ENCODE peak calls at places on chromosomes 5 and 9, in nine cellular contexts. H, J, Z, Q, P, B, A, K and V are unnamed samples.

GRCh38 chr5:172104801-172105701 is 83.0 kb downstream of the STK10 start:
- DNase-seq in K (no peak), Z (peak; percentile 15), A (no peak), P (no peak), Q (no peak), H (no peak), B (no peak), J (no peak), V (no peak)

GRCh38 chr5:172680921-172681320 is 39.9 kb downstream of the NEURL1B start:
- DNase-seq in H (no peak), Q (no peak), J (no peak), Z (no peak), P (no peak), K (no peak), A (no peak), B (no peak), V (no peak)

GRCh38 chr9:23771746-23772145 is 54.3 kb downstream of the ELAVL2 start:
- DNase-seq in Z (peak; percentile 49), B (no peak), P (no peak), Q (no peak), H (no peak), K (no peak), J (no peak), A (no peak), V (no peak)

GRCh38 chr9:71147368-71147767 is 25.9 kb upstream of the TRPM3 start:
- DNase-seq in Z (no peak), K (no peak), B (no peak), H (no peak), Q (no peak), J (no peak), A (no peak), P (no peak), V (no peak)

GRCh38 chr5:175479125-175479881 is 943 bp downstream of the SFXN1 start:
- DNase-seq in B (no peak), K (no peak), A (peak; percentile 30), H (no peak), Q (no peak), P (no peak), J (no peak), Z (no peak), V (no peak)

GRCh38 chr5:82349651-82350050 is 71.5 kb upstream of the RPS23 start:
- DNase-seq in A (peak; percentile 22), K (no peak), Q (no peak), H (no peak), J (peak; percentile 47), B (peak; percentile 59), Z (no peak), P (no peak), V (no peak)

GRCh38 chr5:145633474-145633873 is 201.7 kb downstream of the PRELID2 start:
- DNase-seq in K (no peak), P (no peak), Z (no peak), J (no peak), H (no peak), B (no peak), Q (no peak), A (no peak), V (no peak)

GRCh38 chr5:138351056-138351455 is 1.4 kb upstream of the KDM3B start:
- DNase-seq in K (no peak), Q (no peak), Z (peak; percentile 53), H (no peak), J (no peak), A (no peak), P (no peak), B (no peak), V (no peak)

GRCh38 chr5:82276800-82277612 is 1.1 kb downstream of the RPS23 start:
- DNase-seq in J (no peak), Z (no peak), B (no peak), A (no peak), H (no peak), P (no peak), K (no peak), Q (no peak), V (no peak)

GRCh38 chr5:16712178-16712577 is 95.4 kb upstream of the RETREG1 start:
- DNase-seq in K (no peak), J (no peak), H (no peak), B (no peak), Q (no peak), A (no peak), P (no peak), Z (no peak), V (no peak)

GRCh38 chr9:98521141-98521540 is 187.6 kb downstream of the GABBR2 start:
- DNase-seq in A (no peak), B (no peak), K (no peak), P (no peak), Q (no peak), Z (peak; percentile 23), H (no peak), J (no peak), V (no peak)

GRCh38 chr5:140338336-140338735 is 8.1 kb downstream of the HBEGF start:
- DNase-seq in H (no peak), P (no peak), J (no peak), Z (peak; percentile 52), B (no peak), A (no peak), K (no peak), Q (no peak), V (no peak)

GRCh38 chr9:128588581-128589233 is 36.3 kb downstream of the SPTAN1 start:
- DNase-seq in J (no peak), B (no peak), A (no peak), Q (no peak), P (no peak), Z (no peak), H (no peak), K (no peak), V (no peak)

GRCh38 chr9:2015581-2016410 is 649 bp downstream of the SMARCA2 start:
- DNase-seq in B (peak; percentile 38), P (peak; percentile 37), A (peak; percentile 71), H (peak; percentile 26), J (peak; percentile 34), Q (peak; percentile 64), K (peak; percentile 62), Z (peak; percentile 54), V (peak; percentile 87)

GRCh38 chr5:142472306-142472951 is 147.6 kb upstream of the SPRY4 start:
- DNase-seq in H (no peak), J (no peak), K (no peak), Q (no peak), B (no peak), P (no peak), A (no peak), Z (peak; percentile 85), V (no peak)

GRCh38 chr5:178284095-178284675 is 51.6 kb upstream of the PHYKPL start:
- DNase-seq in J (no peak), Z (peak; percentile 5), K (no peak), A (no peak), Q (no peak), P (no peak), B (no peak), H (no peak), V (no peak)

GRCh38 chr5:149450199-149450598 is 71.1 kb upstream of the IL17B start:
- DNase-seq in B (peak; percentile 73), H (no peak), A (no peak), Z (no peak), J (peak; percentile 74), Q (peak; percentile 63), K (peak; percentile 89), P (no peak), V (no peak)

GRCh38 chr5:149453618-149454415 is 74.7 kb upstream of the IL17B start:
- DNase-seq in A (no peak), Q (no peak), K (no peak), J (no peak), B (no peak), P (no peak), H (no peak), Z (no peak), V (no peak)

GRCh38 chr5:149448831-149449714 is 70.0 kb upstream of the IL17B start:
- DNase-seq in J (no peak), B (no peak), H (no peak), K (no peak), Z (no peak), Q (no peak), P (no peak), A (no peak), V (no peak)

GRCh38 chr5:149452665-149453617 is 73.8 kb upstream of the IL17B start:
- DNase-seq in B (peak; percentile 85), P (no peak), K (peak; percentile 85), A (no peak), H (no peak), Z (peak; percentile 90), Q (peak; percentile 69), J (no peak), V (peak; percentile 88)

DNA sequence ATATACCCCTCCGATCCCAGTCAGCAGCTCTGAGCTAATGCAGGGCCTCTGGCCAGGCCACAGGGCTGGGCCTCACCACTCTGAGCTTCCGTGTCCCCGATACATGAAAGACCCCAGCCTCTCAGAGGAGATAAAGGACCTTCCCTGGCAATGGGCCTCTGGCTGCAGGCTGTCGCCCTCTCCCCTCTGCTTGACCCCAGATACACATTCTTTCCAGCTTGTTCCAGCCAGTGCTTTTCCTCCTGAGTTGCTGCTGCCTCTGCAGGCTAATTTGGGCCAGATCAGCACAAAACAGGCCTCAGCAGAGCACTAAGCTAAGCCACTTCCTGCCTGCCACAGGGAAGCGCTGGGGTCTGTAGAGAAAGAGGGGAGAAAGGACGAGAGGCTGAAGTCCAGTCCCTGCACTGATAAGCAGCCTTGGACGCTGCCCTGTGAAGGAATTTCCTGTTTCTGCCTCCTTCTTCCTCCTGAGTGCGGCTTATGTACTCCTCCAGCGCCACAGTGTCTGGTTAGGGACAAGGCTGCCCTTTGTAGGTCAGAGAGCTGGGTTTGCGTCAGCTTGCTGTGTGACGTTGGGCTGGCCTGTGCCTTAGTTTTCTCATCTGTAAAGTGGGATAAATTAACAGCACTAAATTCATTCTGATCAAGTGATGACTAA is 73.0 kb upstream of the IL17B start:
- DNase-seq in Z (no peak), K (peak; percentile 83), A (peak; percentile 37), P (no peak), J (no peak), H (no peak), B (peak; percentile 61), Q (peak; percentile 71), V (no peak)
- TF ChIP-seq CTCF in Z (no peak), K (no peak), A (no peak), P (no peak), J (no peak), H (no peak), B (no peak), Q (no peak), V (no peak)

GRCh38 chr5:159441441-159441840 is 111.2 kb upstream of the IL12B start:
- DNase-seq in Z (no peak), B (no peak), H (no peak), K (peak; percentile 56), Q (no peak), A (peak; percentile 31), P (no peak), J (peak; percentile 49), V (no peak)
- TF ChIP-seq CTCF in Z (peak; percentile 11), B (no peak), H (no peak), K (peak; percentile 10), Q (no peak), A (peak; percentile 47), P (peak; percentile 20), J (peak; percentile 33), V (peak; percentile 28)

GRCh38 chr5:68476854-68477253 is 261.3 kb downstream of the PIK3R1 start:
- DNase-seq in P (no peak), Z (no peak), A (no peak), K (no peak), B (no peak), H (no peak), Q (no peak), J (no peak), V (no peak)
- TF ChIP-seq CTCF in P (no peak), Z (no peak), A (peak; percentile 12), K (no peak), B (no peak), H (no peak), Q (no peak), J (no peak), V (no peak)

GRCh38 chr5:80346055-80346454 is 26.3 kb downstream of the SPZ1 start:
- DNase-seq in K (no peak), B (no peak), Q (no peak), Z (peak; percentile 23), P (no peak), H (no peak), A (peak; percentile 47), J (peak; percentile 29), V (no peak)
- TF ChIP-seq CTCF in K (no peak), B (no peak), Q (no peak), Z (peak; percentile 31), P (no peak), H (no peak), A (peak; percentile 42), J (no peak), V (peak; percentile 39)